ENCODE peak calls at places on chromosomes 11 and 22, in ten cellular contexts. I, W, H, Q, C, B, D, V, P and T are unnamed samples.
A peak's percentile ranks its signal among the peaks of the same experiment; 100 is the strongest.

GRCh38 chr11:41379084-41379483 is 80.4 kb downstream of the LRRC4C start:
- DNase-seq in Q (no peak), W (no peak), B (no peak), D (no peak), V (no peak), P (no peak), C (no peak), I (no peak), H (no peak), T (no peak)

GRCh38 chr11:30873924-30874323 is 287.8 kb upstream of the MPPED2 start:
- DNase-seq in B (no peak), H (no peak), Q (no peak), P (no peak), C (no peak), V (no peak), D (no peak), W (no peak), I (peak; percentile 3), T (no peak)

GRCh38 chr11:45606514-45607024 is 58.9 kb downstream of the CHST1 start:
- DNase-seq in W (no peak), C (no peak), P (no peak), I (peak; percentile 95), V (no peak), D (peak; percentile 55), B (no peak), Q (peak; percentile 81), H (peak; percentile 31), T (no peak)

GRCh38 chr11:59713745-59714144 is at the start of gene OR10V1:
- DNase-seq in I (no peak), H (no peak), V (no peak), W (no peak), B (no peak), P (no peak), D (no peak), C (no peak), Q (no peak), T (no peak)

GRCh38 chr11:17807034-17807433 is 72.5 kb downstream of the KCNC1 start:
- DNase-seq in Q (no peak), V (no peak), B (no peak), C (no peak), H (no peak), W (no peak), P (no peak), D (no peak), I (no peak), T (no peak)

GRCh38 chr11:35077709-35078695 is 61.0 kb upstream of the CD44 start:
- DNase-seq in D (no peak), B (peak; percentile 41), P (no peak), V (no peak), H (no peak), W (no peak), I (no peak), Q (no peak), C (peak; percentile 33), T (peak; percentile 51)

GRCh38 chr11:6225896-6226295 is 8.5 kb downstream of the FHIP1B start:
- DNase-seq in V (no peak), H (no peak), P (no peak), D (no peak), Q (no peak), W (no peak), B (no peak), I (no peak), C (no peak), T (no peak)

GRCh38 chr11:12674936-12675696 is 895 bp downstream of the TEAD1 start:
- DNase-seq in P (no peak), C (no peak), I (peak; percentile 63), V (no peak), W (no peak), Q (peak; percentile 39), D (no peak), B (no peak), H (peak; percentile 28), T (peak; percentile 2)

GRCh38 chr11:43278302-43278956 is 33.4 kb upstream of the API5 start:
- DNase-seq in C (no peak), B (no peak), V (no peak), I (peak; percentile 68), D (no peak), W (peak; percentile 50), H (no peak), P (no peak), Q (peak; percentile 23), T (no peak)

GRCh38 chr11:113862430-113862829 is 12.9 kb downstream of the USP28 start:
- DNase-seq in H (no peak), C (no peak), I (peak; percentile 48), B (no peak), V (no peak), Q (no peak), W (peak; percentile 39), D (no peak), P (no peak), T (peak; percentile 44)

GRCh38 chr11:125842319-125842948 is 9.3 kb downstream of the PATE4 start:
- DNase-seq in I (no peak), H (peak; percentile 17), D (no peak), W (no peak), Q (no peak), C (no peak), P (no peak), B (no peak), V (no peak), T (no peak)

GRCh38 chr22:48391171-48391711 is 1436.4 kb downstream of the BRD1 start:
- DNase-seq in V (no peak), W (no peak), Q (no peak), I (no peak), C (no peak), D (no peak), B (no peak), P (no peak), H (no peak), T (no peak)

GRCh38 chr22:31098633-31099110 is 8.7 kb downstream of the SELENOM start:
- DNase-seq in C (no peak), I (peak; percentile 69), B (no peak), D (no peak), Q (peak; percentile 80), W (no peak), P (no peak), V (no peak), H (no peak), T (no peak)

GRCh38 chr11:73931951-73932350 is 18.9 kb upstream of the DNAJB13 start:
- DNase-seq in P (no peak), D (no peak), H (no peak), V (no peak), C (no peak), I (no peak), W (no peak), Q (no peak), B (no peak), T (no peak)

GRCh38 chr22:46673677-46674236 is 53.6 kb downstream of the GRAMD4 start:
- DNase-seq in B (no peak), P (no peak), H (no peak), C (no peak), I (no peak), V (no peak), Q (no peak), W (no peak), D (no peak), T (no peak)

GRCh38 chr11:113384551-113384950 is 3.0 kb upstream of the ANKK1 start:
- DNase-seq in H (peak; percentile 45), V (no peak), P (no peak), B (no peak), C (no peak), I (no peak), W (peak; percentile 99), D (no peak), Q (no peak), T (no peak)

GRCh38 chr11:119433369-119433749 is 10.4 kb upstream of the THY1 start:
- DNase-seq in D (no peak), H (no peak), P (no peak), C (no peak), Q (no peak), B (no peak), V (no peak), I (no peak), W (no peak), T (no peak)

GRCh38 chr22:48940988-48941902 is 886.4 kb downstream of the BRD1 start:
- DNase-seq in B (no peak), P (no peak), D (no peak), Q (no peak), H (no peak), V (no peak), C (no peak), W (no peak), I (no peak), T (no peak)

GRCh38 chr22:17087176-17088131 is 2.7 kb downstream of the IL17RA start:
- DNase-seq in H (no peak), V (no peak), P (no peak), Q (no peak), I (no peak), W (no peak), C (no peak), B (peak; percentile 51), D (no peak), T (peak; percentile 85)

GRCh38 chr11:88281317-88281712 is 56.2 kb downstream of the CTSC start:
- DNase-seq in C (no peak), B (no peak), P (no peak), W (no peak), H (peak; percentile 5), I (peak; percentile 21), Q (no peak), D (no peak), V (no peak), T (no peak)

GRCh38 chr11:62888406-62888805 is 7.7 kb downstream of the SLC3A2 start:
- DNase-seq in W (no peak), I (no peak), V (no peak), B (no peak), C (no peak), Q (no peak), H (no peak), D (no peak), P (no peak), T (no peak)

GRCh38 chr22:49583886-49584505 is 243.7 kb downstream of the BRD1 start:
- DNase-seq in H (no peak), Q (no peak), P (no peak), D (no peak), C (no peak), W (no peak), B (no peak), V (no peak), I (no peak), T (no peak)

GRCh38 chr22:37318255-37319109 is 36.2 kb downstream of the CYTH4 start:
- DNase-seq in P (no peak), I (peak; percentile 28), W (no peak), V (no peak), D (no peak), Q (no peak), B (no peak), H (no peak), C (no peak), T (no peak)

GRCh38 chr22:45805413-45805812 is 133.8 kb downstream of the ATXN10 start:
- DNase-seq in V (no peak), W (no peak), P (no peak), Q (no peak), I (no peak), H (no peak), D (no peak), B (no peak), C (no peak), T (no peak)

GRCh38 chr11:116732740-116733385 is 39.9 kb downstream of the BUD13 start:
- DNase-seq in H (peak; percentile 69), V (peak; percentile 38), C (peak; percentile 30), P (peak; percentile 23), I (peak; percentile 88), B (peak; percentile 29), W (peak; percentile 76), Q (peak; percentile 85), D (peak; percentile 70), T (peak; percentile 61)

GRCh38 chr11:64057890-64058289 is 22.2 kb downstream of the FLRT1 start:
- DNase-seq in C (no peak), B (no peak), P (no peak), H (no peak), V (no peak), I (no peak), Q (no peak), D (no peak), W (no peak), T (no peak)

GRCh38 chr22:26648011-26648497 is 9.3 kb upstream of the MIAT start:
- DNase-seq in H (no peak), I (peak; percentile 94), P (no peak), V (no peak), W (peak; percentile 14), B (no peak), C (peak; percentile 26), Q (peak; percentile 72), D (no peak), T (no peak)

GRCh38 chr11:62143727-62144126 is 19.9 kb downstream of the INCENP start:
- DNase-seq in H (no peak), V (no peak), C (no peak), W (no peak), B (no peak), I (no peak), D (no peak), P (no peak), Q (peak; percentile 8), T (no peak)